ENCODE peak calls at places on chromosomes 5 and 9, in five cellular contexts. E is Calu3; M is stimulated activated effector memory CD8-positive, alpha-beta T cell treated with anti-CD3 and anti-CD28 coated beads, Interleukin-12 subunit alpha, Interleukin-12 subunit beta, amount 100 ng/mL, for 72 hours; R is OCI-M1; O is stimulated activated naive CD8-positive, alpha-beta T cell treated with anti-CD3 and anti-CD28 coated beads, Interleukin-15, Interleukin-2, amounts not matched to agents 100 U/mL and 50 U/mL, for 24 hours. I is an unnamed sample.

GRCh38 chr9:87771251-87772006 is 45.5 kb downstream of the CTSL start:
- DNase-seq in R (no peak), E (peak), M (no peak), O (no peak), I (no peak)

GRCh38 chr5:79835220-79835714 is 145.6 kb downstream of the CMYA5 start:
- DNase-seq in M (no peak), R (no peak), O (no peak), E (no peak), I (no peak)

GRCh38 chr5:39176740-39177628 is 42.4 kb downstream of the FYB1 start:
- DNase-seq in E (no peak), O (no peak), R (peak), M (no peak), I (peak)

GRCh38 chr5:62155988-62156387 is 150.0 kb upstream of the KIF2A start:
- DNase-seq in E (no peak), R (no peak), O (no peak), M (no peak), I (no peak)

GRCh38 chr5:177128551-177128976 is 5.0 kb upstream of the NSD1 start:
- DNase-seq in O (no peak), M (no peak), E (no peak), R (no peak), I (no peak)

GRCh38 chr9:69590241-69590640 is 81.9 kb downstream of the APBA1 start:
- DNase-seq in R (no peak), O (no peak), M (no peak), E (no peak), I (no peak)

GRCh38 chr5:157219491-157220271 is 39.0 kb downstream of the ITK start:
- DNase-seq in M (no peak), O (no peak), R (no peak), E (no peak), I (no peak)

GRCh38 chr5:138611295-138612220 is 36.4 kb upstream of the HSPA9 start:
- DNase-seq in R (peak), O (peak), M (no peak), E (no peak), I (no peak)

GRCh38 chr5:117084052-117084451 is 509.4 kb upstream of the SEMA6A start:
- DNase-seq in R (no peak), E (no peak), M (no peak), O (no peak), I (no peak)

GRCh38 chr9:75889577-75889976 is 896 bp upstream of the PCSK5 start:
- DNase-seq in R (peak), E (no peak), O (no peak), M (no peak), I (no peak)

GRCh38 chr5:115455241-115455640 is 89.3 kb downstream of the FEM1C start:
- DNase-seq in M (no peak), E (no peak), O (no peak), R (no peak), I (no peak)

GRCh38 chr5:126348855-126349635 is 74.2 kb upstream of the GRAMD2B start:
- DNase-seq in M (no peak), O (no peak), R (peak), E (no peak), I (no peak)

GRCh38 chr5:89946514-89946913 is 463.0 kb downstream of the CETN3 start:
- DNase-seq in O (no peak), R (no peak), M (no peak), E (no peak), I (no peak)

GRCh38 chr9:133533878-133534277 is 626 bp upstream of the ADAMTSL2 start:
- DNase-seq in E (no peak), M (no peak), R (no peak), O (no peak), I (no peak)

GRCh38 chr9:129904734-129905133 is 69.5 kb downstream of the USP20 start:
- DNase-seq in E (no peak), R (no peak), O (no peak), M (no peak), I (no peak)

GRCh38 chr9:96126321-96126881 is 175.6 kb downstream of the HSD17B3 start:
- DNase-seq in M (no peak), O (no peak), R (no peak), E (no peak), I (no peak)

GRCh38 chr9:36937346-36937745 is 96.7 kb downstream of the PAX5 start:
- DNase-seq in E (no peak), O (no peak), M (no peak), R (no peak), I (no peak)

GRCh38 chr5:117454716-117455212 is 880.1 kb upstream of the SEMA6A start:
- DNase-seq in M (peak), R (peak), E (peak), O (peak), I (peak)

GRCh38 chr9:89891221-89892052 is 286.6 kb downstream of the GADD45G start:
- DNase-seq in O (no peak), E (no peak), R (no peak), M (no peak), I (no peak)

GRCh38 chr9:942805-943580 is 33.5 kb upstream of the DMRT3 start:
- DNase-seq in R (no peak), O (no peak), E (no peak), M (no peak), I (no peak)

GRCh38 chr5:134874831-134875655 is 872 bp downstream of the TXNDC15 start:
- DNase-seq in O (peak), E (peak), R (peak), M (peak), I (peak)

GRCh38 chr5:173012882-173013281 is 29.3 kb downstream of the ATP6V0E1 start:
- DNase-seq in R (no peak), M (no peak), O (no peak), E (no peak), I (no peak)

GRCh38 chr5:38835887-38836286 is 9.9 kb upstream of the OSMR start:
- DNase-seq in O (no peak), M (no peak), R (no peak), E (no peak), I (no peak)

GRCh38 chr5:36079200-36079761 is 12.6 kb upstream of the UGT3A2 start:
- DNase-seq in R (peak), O (peak), M (no peak), E (peak), I (no peak)

GRCh38 chr5:145939532-145940065 is 3.2 kb downstream of the SH3RF2 start:
- DNase-seq in M (no peak), R (no peak), O (no peak), E (no peak), I (no peak)

GRCh38 chr5:178240772-178241171 is 8.2 kb upstream of the PHYKPL start:
- DNase-seq in M (no peak), R (no peak), E (no peak), O (no peak), I (no peak)

GRCh38 chr5:132417010-132417439 is 47.5 kb downstream of the SLC22A5 start:
- DNase-seq in R (no peak), O (no peak), E (no peak), M (no peak), I (no peak)

GRCh38 chr5:59790399-59791130 is 103.0 kb downstream of the PDE4D start:
- DNase-seq in R (peak), O (no peak), M (no peak), E (no peak), I (no peak)

GRCh38 chr9:107274953-107275422 is 8.1 kb upstream of the RAD23B start:
- DNase-seq in R (no peak), O (no peak), M (no peak), E (no peak), I (no peak)

GRCh38 chr9:2461886-2462285 is 159.7 kb upstream of the VLDLR start:
- DNase-seq in O (no peak), E (no peak), R (no peak), M (no peak), I (no peak)

GRCh38 chr9:34570422-34571179 is 18.9 kb downstream of the CNTFR start:
- DNase-seq in E (no peak), O (no peak), M (no peak), R (no peak), I (no peak)

GRCh38 chr5:112548246-112548982 is 129.3 kb upstream of the EPB41L4A start:
- DNase-seq in R (peak), M (no peak), E (peak), O (no peak), I (no peak)

GRCh38 chr5:138466058-138466899 is 1.0 kb downstream of the EGR1 start:
- DNase-seq in E (peak), O (peak), M (no peak), R (no peak), I (no peak)

GRCh38 chr5:32096891-32097592 is 77.1 kb downstream of the GOLPH3 start:
- DNase-seq in O (no peak), E (no peak), R (no peak), M (no peak), I (no peak)

I was measured in effector CD4-positive, alpha-beta T cell.